ENCODE peak calls at places on chromosomes 7 and 10, in six cellular contexts. Y, X, S, F, R and T are unnamed samples.
A peak's percentile ranks its signal among the peaks of the same experiment; 100 is the strongest.

GRCh38 chr7:31958216-31958615 is 112.0 kb downstream of the PDE1C start:
- DNase-seq in Y (no peak), F (no peak), R (no peak), S (no peak), X (no peak), T (no peak)

GRCh38 chr7:30988346-30989005 is 24.7 kb downstream of the GHRHR start:
- DNase-seq in X (no peak), S (no peak), R (no peak), F (no peak), Y (no peak), T (peak; percentile 85)

GRCh38 chr10:77637986-77638765 is 568 bp upstream of the KCNMA1 start:
- DNase-seq in R (no peak), X (no peak), F (no peak), S (peak; percentile 38), Y (peak; percentile 25), T (no peak)

GRCh38 chr10:7107287-7107686 is 303.5 kb downstream of the SFMBT2 start:
- DNase-seq in X (no peak), F (no peak), R (no peak), S (no peak), Y (no peak), T (no peak)

GRCh38 chr7:81308643-81309354 is 389.9 kb upstream of the SEMA3C start:
- DNase-seq in F (no peak), R (no peak), Y (no peak), X (no peak), S (no peak), T (no peak)

GRCh38 chr7:158687406-158687805 is 17.2 kb downstream of the NCAPG2 start:
- DNase-seq in R (no peak), S (no peak), X (no peak), F (no peak), Y (no peak), T (no peak)

GRCh38 chr10:79884006-79884405 is 57.5 kb downstream of the NUTM2E start:
- DNase-seq in F (no peak), Y (no peak), X (no peak), R (no peak), S (no peak), T (no peak)

GRCh38 chr7:3861941-3862340 is 560.9 kb downstream of the SDK1 start:
- DNase-seq in S (no peak), X (peak; percentile 1), Y (peak; percentile 9), F (no peak), R (no peak), T (peak; percentile 27)

GRCh38 chr10:35568483-35569015 is 36.6 kb upstream of the GJD4 start:
- DNase-seq in Y (no peak), F (no peak), R (no peak), X (no peak), S (no peak), T (no peak)

GRCh38 chr7:145692237-145692950 is 424.2 kb upstream of the CNTNAP2 start:
- DNase-seq in R (no peak), F (no peak), Y (no peak), X (no peak), S (no peak), T (no peak)

GRCh38 chr10:62424026-62424425 is 49.9 kb downstream of the ZNF365 start:
- DNase-seq in Y (peak; percentile 11), X (no peak), S (no peak), R (no peak), F (no peak), T (peak; percentile 15)

GRCh38 chr7:2689951-2690705 is 2.1 kb downstream of the AMZ1 start:
- DNase-seq in X (no peak), S (no peak), R (no peak), Y (no peak), F (no peak), T (peak; percentile 54)

GRCh38 chr10:114044251-114045070 is 795 bp downstream of the ADRB1 start:
- DNase-seq in R (no peak), X (no peak), S (no peak), Y (peak; percentile 10), F (no peak), T (no peak)

GRCh38 chr10:91298224-91298862 is 77.9 kb downstream of the PCGF5 start:
- DNase-seq in R (peak; percentile 51), X (no peak), S (peak; percentile 68), F (peak; percentile 66), Y (peak; percentile 83), T (peak; percentile 75)

GRCh38 chr10:2953495-2953894 is 113.9 kb upstream of the PFKP start:
- DNase-seq in S (no peak), R (no peak), F (no peak), Y (no peak), X (no peak), T (no peak)

GRCh38 chr10:128725531-128725930 is 599.3 kb upstream of the MKI67 start:
- DNase-seq in X (no peak), S (no peak), Y (no peak), F (no peak), R (no peak), T (no peak)

GRCh38 chr10:86292462-86293322 is 73.9 kb downstream of the GRID1 start:
- DNase-seq in Y (no peak), R (no peak), F (no peak), X (no peak), S (no peak), T (no peak)

GRCh38 chr10:79340646-79341244 is 6.5 kb upstream of the PPIF start:
- DNase-seq in Y (no peak), S (no peak), X (no peak), F (no peak), R (no peak), T (no peak)

GRCh38 chr7:108660465-108660864 is 90.8 kb downstream of the DNAJB9 start:
- DNase-seq in X (no peak), F (peak; percentile 60), S (peak; percentile 13), R (no peak), Y (peak; percentile 6), T (peak; percentile 20)

GRCh38 chr7:155889636-155890508 is 77.6 kb upstream of the SHH start:
- DNase-seq in Y (no peak), F (no peak), R (no peak), X (no peak), S (no peak), T (no peak)

GRCh38 chr10:62076872-62077271 is 175.4 kb downstream of the ARID5B start:
- DNase-seq in F (no peak), Y (no peak), R (peak; percentile 63), S (peak; percentile 69), X (no peak), T (no peak)

GRCh38 chr10:99394256-99394655 is 36.2 kb downstream of the GOT1 start:
- DNase-seq in F (no peak), X (no peak), S (no peak), Y (no peak), R (no peak), T (no peak)

DNA sequence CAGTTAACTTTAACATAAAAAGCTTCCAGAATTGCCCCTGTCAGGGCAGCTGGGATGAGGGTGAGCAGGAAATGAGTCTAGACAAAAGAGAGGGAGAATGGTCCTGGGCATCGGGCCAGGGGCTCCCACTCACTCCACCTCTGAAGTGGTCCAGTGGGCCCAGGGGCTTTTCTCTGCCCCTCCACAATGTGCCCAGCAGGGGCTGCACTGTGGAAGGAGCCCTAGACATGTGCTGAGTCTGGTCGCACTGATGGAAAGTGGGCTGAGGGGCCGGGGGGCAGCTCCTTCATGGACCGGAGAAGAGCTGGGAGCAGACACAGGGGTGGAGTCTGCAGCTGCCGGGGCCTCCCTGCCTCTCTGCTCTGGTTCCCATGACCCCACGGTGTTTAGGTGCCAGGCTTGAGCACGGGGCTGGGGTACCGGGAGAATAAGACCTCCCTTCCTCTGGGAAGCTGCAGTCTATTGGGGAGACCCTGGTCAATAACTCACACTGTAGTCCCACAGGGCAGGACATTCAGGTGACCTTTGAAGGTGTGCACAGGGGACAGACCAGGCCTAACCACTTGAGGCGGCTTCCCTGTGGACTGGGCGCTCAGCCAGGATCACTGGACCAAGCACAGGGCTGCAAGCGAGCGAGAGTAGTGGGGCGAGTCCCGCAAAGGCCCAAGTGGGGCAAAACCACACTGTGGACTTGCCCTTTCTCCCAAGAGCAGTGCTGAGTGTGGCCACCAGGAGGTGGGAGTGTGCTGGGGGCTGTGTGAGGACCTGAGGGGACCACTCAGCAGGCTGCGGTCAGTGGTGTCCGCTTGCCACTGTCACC is 6.1 kb downstream of the ADCY1 start:
- DNase-seq in R (no peak), X (no peak), Y (no peak), F (peak; percentile 36), S (no peak), T (peak; percentile 18)
- TF ChIP-seq CTCF in R (peak; percentile 60), X (peak; percentile 12), Y (peak; percentile 23), F (peak; percentile 64), S (no peak), T (peak; percentile 62)

GRCh38 chr10:8577681-8578080 is 523.2 kb downstream of the GATA3 start:
- DNase-seq in X (no peak), R (no peak), Y (no peak), F (no peak), S (no peak), T (no peak)
- TF ChIP-seq MYC in X (no peak), R (no peak), Y (no peak), F (no peak), S (no peak), T (no peak)

GRCh38 chr10:53162856-53163255 is 390.3 kb upstream of the MBL2 start:
- DNase-seq in R (no peak), X (no peak), S (no peak), F (no peak), Y (no peak), T (no peak)
- TF ChIP-seq CTCF in R (no peak), X (no peak), S (no peak), F (no peak), Y (no peak), T (no peak)

GRCh38 chr7:5595545-5596045 is 172.0 kb upstream of the TNRC18 start:
- DNase-seq in S (peak; percentile 58), Y (no peak), F (peak; percentile 84), R (no peak), X (no peak), T (peak; percentile 99)

GRCh38 chr7:5594616-5595544 is 171.2 kb upstream of the TNRC18 start:
- DNase-seq in S (no peak), Y (peak; percentile 55), R (no peak), X (no peak), F (no peak), T (peak; percentile 86)

GRCh38 chr7:5597772-5598171 is 174.1 kb upstream of the TNRC18 start:
- DNase-seq in S (no peak), Y (no peak), X (no peak), F (peak; percentile 39), R (no peak), T (peak; percentile 26)

GRCh38 chr7:5596896-5597246 is 173.2 kb upstream of the TNRC18 start:
- DNase-seq in R (no peak), F (no peak), S (no peak), Y (no peak), X (no peak), T (no peak)

DNA sequence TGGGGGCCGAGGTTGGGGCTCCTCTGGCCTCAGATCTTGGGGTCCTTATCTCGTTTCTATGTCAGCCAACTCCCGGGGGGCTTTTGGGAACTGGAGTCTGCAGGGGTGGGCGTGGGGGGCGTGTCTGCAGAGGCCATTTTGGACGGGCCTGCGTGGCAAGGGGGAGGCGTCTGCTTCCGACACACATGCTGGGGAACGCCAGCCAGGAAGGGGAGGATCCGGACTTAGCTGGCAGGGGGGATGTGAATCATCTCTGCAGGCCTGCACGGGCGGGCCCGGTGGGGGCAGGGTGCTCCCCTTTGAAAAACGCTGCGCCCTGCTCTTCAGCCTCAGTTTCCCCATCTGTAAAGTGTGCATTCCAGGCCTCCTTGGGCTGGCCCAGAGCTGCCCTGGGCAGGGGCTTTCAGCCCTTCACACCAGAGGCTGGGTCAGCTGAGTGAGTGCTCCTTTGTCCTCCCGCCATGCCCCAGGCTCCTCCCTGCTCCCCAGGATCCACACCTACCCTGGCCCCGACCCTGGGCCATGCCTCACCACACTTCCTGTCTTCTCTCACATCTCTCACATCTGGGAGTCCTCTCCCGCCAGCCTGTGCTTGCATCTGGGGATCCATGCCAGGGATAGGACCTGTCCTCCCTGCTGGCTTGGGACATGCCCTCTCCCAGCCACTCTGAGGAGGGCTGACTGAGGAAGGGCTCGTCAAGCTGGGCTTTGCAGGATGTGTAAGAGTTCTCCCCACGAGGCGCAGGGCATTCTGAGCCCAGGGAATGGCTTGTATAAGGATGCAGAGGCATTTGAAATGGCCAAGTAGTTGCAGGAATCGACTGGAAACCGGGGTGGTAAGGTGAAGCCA is 172.6 kb upstream of the TNRC18 start:
- DNase-seq in X (no peak), R (no peak), S (peak; percentile 84), Y (peak; percentile 88), F (peak; percentile 83), T (peak; percentile 99)
- TF ChIP-seq MYC in X (peak; percentile 19), R (no peak), S (peak; percentile 64), Y (peak; percentile 94), F (peak; percentile 67), T (peak; percentile 90)